ENCODE peak calls at places on chromosomes 16 and 17, in seven cellular contexts. L, U, N, J, B, S and I are unnamed samples.

GRCh38 chr17:70353408-70354092 is 184.2 kb downstream of the KCNJ2 start:
- DNase-seq in N (no peak), J (no peak), U (no peak), S (no peak), L (no peak), B (no peak), I (no peak)

GRCh38 chr17:79632432-79632735 is 21.5 kb upstream of the RBFOX3 start:
- DNase-seq in U (no peak), S (no peak), J (no peak), L (no peak), B (no peak), N (no peak), I (no peak)

GRCh38 chr16:85612191-85612800 is 826 bp upstream of the GSE1 start:
- DNase-seq in J (peak; percentile 82), N (peak; percentile 61), S (peak; percentile 52), B (peak; percentile 80), L (peak; percentile 21), U (peak; percentile 23), I (no peak)

GRCh38 chr17:16954541-16954940 is 17.4 kb downstream of the TNFRSF13B start:
- DNase-seq in N (no peak), S (no peak), L (no peak), B (no peak), J (no peak), U (no peak), I (no peak)

GRCh38 chr17:58556833-58557250 is 42.4 kb upstream of the MTMR4 start:
- DNase-seq in L (no peak), J (no peak), B (no peak), N (no peak), S (peak; percentile 54), U (no peak), I (no peak)

GRCh38 chr17:82679586-82680465 is 18.7 kb downstream of the RAB40B start:
- DNase-seq in N (no peak), S (no peak), U (no peak), J (no peak), L (no peak), B (peak; percentile 72), I (no peak)

GRCh38 chr16:49575352-49576172 is 202.0 kb downstream of the C16orf78 start:
- DNase-seq in L (no peak), B (peak; percentile 59), S (peak; percentile 84), N (no peak), U (no peak), J (peak; percentile 46), I (no peak)

GRCh38 chr17:37698132-37698615 is 46.7 kb downstream of the HNF1B start:
- DNase-seq in B (no peak), U (no peak), N (no peak), S (no peak), J (no peak), L (no peak), I (no peak)

GRCh38 chr17:55625516-55625915 is 97.1 kb downstream of the TMEM100 start:
- DNase-seq in B (no peak), L (no peak), U (no peak), S (no peak), J (no peak), N (no peak), I (no peak)

GRCh38 chr16:81405702-81406113 is 38.9 kb upstream of the CMIP start:
- DNase-seq in L (no peak), N (peak; percentile 74), J (peak; percentile 89), S (no peak), B (no peak), U (no peak), I (no peak)

GRCh38 chr17:70123193-70123592 is 46.1 kb upstream of the KCNJ2 start:
- DNase-seq in B (no peak), U (no peak), J (no peak), S (no peak), N (no peak), L (no peak), I (no peak)